ENCODE peak calls at places on chromosomes 2 and 18, in ten cellular contexts. A, B, Z, C, X, D, K, N, I and H are unnamed samples.

GRCh38 chr2:22807876-22808275 is 577.1 kb upstream of the KLHL29 start:
- DNase-seq in A (no peak), B (no peak), Z (no peak), C (no peak), X (no peak), D (no peak), K (no peak), N (no peak), I (peak), H (no peak)

GRCh38 chr2:43274055-43274454 is 47.6 kb upstream of the ZFP36L2 start:
- DNase-seq in A (no peak), B (no peak), Z (no peak), C (no peak), X (no peak), D (no peak), K (no peak), N (no peak), I (no peak), H (no peak)

GRCh38 chr2:133982231-133982630 is 271.6 kb upstream of the MGAT5 start:
- DNase-seq in A (no peak), B (no peak), Z (no peak), C (peak), X (no peak), D (no peak), K (no peak), N (no peak), I (no peak), H (no peak)

GRCh38 chr2:237909075-237909695 is 49.8 kb downstream of the RAMP1 start:
- DNase-seq in A (no peak), B (no peak), Z (no peak), C (no peak), X (no peak), D (no peak), K (no peak), N (no peak), I (no peak), H (no peak)

GRCh38 chr18:13657974-13658373 is 68.4 kb downstream of the FAM210A start:
- DNase-seq in A (no peak), B (no peak), Z (no peak), C (no peak), X (no peak), D (no peak), K (no peak), N (no peak), I (no peak), H (no peak)

GRCh38 chr2:106631281-106631680 is 144.1 kb downstream of the CD8B2 start:
- DNase-seq in A (no peak), B (no peak), Z (no peak), C (no peak), X (no peak), D (no peak), K (no peak), N (no peak), I (no peak), H (no peak)

GRCh38 chr18:37322497-37323035 is 243.0 kb downstream of the CELF4 start:
- DNase-seq in A (no peak), B (peak), Z (no peak), C (peak), X (peak), D (no peak), K (no peak), N (peak), I (no peak), H (peak)

GRCh38 chr18:6509417-6510198 is 94.9 kb upstream of the L3MBTL4 start:
- DNase-seq in A (no peak), B (peak), Z (no peak), C (no peak), X (no peak), D (no peak), K (no peak), N (peak), I (peak), H (no peak)

GRCh38 chr2:24017711-24018110 is 7.8 kb downstream of the MFSD2B start:
- DNase-seq in A (no peak), B (no peak), Z (no peak), C (no peak), X (no peak), D (no peak), K (no peak), N (no peak), I (no peak), H (no peak)

GRCh38 chr2:75424936-75425619 is 135.7 kb downstream of the EVA1A start:
- DNase-seq in A (no peak), B (peak), Z (no peak), C (no peak), X (peak), D (no peak), K (no peak), N (peak), I (peak), H (no peak)

GRCh38 chr18:73043231-73044000 is 175.6 kb upstream of the NETO1 start:
- DNase-seq in A (no peak), B (no peak), Z (no peak), C (no peak), X (no peak), D (no peak), K (no peak), N (no peak), I (no peak), H (no peak)

GRCh38 chr2:90207454-90208058 is 1516.1 kb downstream of the RPIA start:
- DNase-seq in A (no peak), B (peak), Z (no peak), C (no peak), X (no peak), D (no peak), K (no peak), N (no peak), I (no peak), H (peak)

GRCh38 chr18:37873416-37873815 is 307.8 kb upstream of the CELF4 start:
- DNase-seq in A (no peak), B (no peak), Z (no peak), C (no peak), X (no peak), D (no peak), K (no peak), N (no peak), I (no peak), H (no peak)

GRCh38 chr2:33059452-33060156 is 112.9 kb downstream of the LTBP1 start:
- DNase-seq in A (no peak), B (no peak), Z (no peak), C (no peak), X (peak), D (no peak), K (no peak), N (peak), I (no peak), H (no peak)

GRCh38 chr2:240601831-240602160 is 15.3 kb downstream of the CAPN10 start:
- DNase-seq in A (peak), B (no peak), Z (no peak), C (no peak), X (no peak), D (no peak), K (no peak), N (no peak), I (no peak), H (no peak)

GRCh38 chr2:58063641-58064040 is 17.0 kb downstream of the VRK2 start:
- DNase-seq in A (no peak), B (peak), Z (no peak), C (no peak), X (peak), D (peak), K (no peak), N (peak), I (peak), H (peak)

GRCh38 chr2:159880729-159881128 is 82.7 kb upstream of the CD302 start:
- DNase-seq in A (no peak), B (no peak), Z (no peak), C (no peak), X (no peak), D (no peak), K (no peak), N (no peak), I (no peak), H (no peak)

GRCh38 chr2:176471949-176472348 is 202.7 kb downstream of the MTX2 start:
- DNase-seq in A (no peak), B (no peak), Z (no peak), C (no peak), X (no peak), D (no peak), K (no peak), N (no peak), I (no peak), H (no peak)

GRCh38 chr2:235494716-235495372 is 1.0 kb downstream of the AGAP1 start:
- DNase-seq in A (peak), B (no peak), Z (peak), C (no peak), X (peak), D (no peak), K (no peak), N (peak), I (peak), H (peak)

GRCh38 chr2:70474266-70474848 is 79.3 kb downstream of the TGFA start:
- DNase-seq in A (no peak), B (no peak), Z (no peak), C (no peak), X (no peak), D (no peak), K (no peak), N (no peak), I (no peak), H (no peak)
- H3K4me3 ChIP-seq in A (no peak), B (no peak), Z (no peak), C (no peak), X (no peak), D (no peak), K (no peak), N (no peak), I (no peak), H (no peak)

GRCh38 chr18:51028201-51028805 is 1.7 kb upstream of the SMAD4 start:
- DNase-seq in A (no peak), B (peak), Z (no peak), C (peak), X (no peak), D (no peak), K (no peak), N (peak), I (no peak), H (peak)
- TF ChIP-seq CTCF in A (no peak), B (no peak), Z (no peak), C (no peak), X (no peak), D (no peak), K (no peak), N (peak), I (no peak), H (no peak)

GRCh38 chr2:3468296-3468988 is 50.9 kb downstream of the ADI1 start:
- DNase-seq in A (peak), B (no peak), Z (no peak), C (no peak), X (no peak), D (no peak), K (no peak), N (no peak), I (no peak), H (no peak)

GRCh38 chr2:3470856-3471737 is 48.2 kb downstream of the ADI1 start:
- DNase-seq in A (peak), B (no peak), Z (no peak), C (no peak), X (peak), D (no peak), K (peak), N (no peak), I (no peak), H (no peak)

GRCh38 chr2:3469486-3469885 is 49.8 kb downstream of the ADI1 start:
- DNase-seq in A (peak), B (no peak), Z (no peak), C (no peak), X (no peak), D (no peak), K (peak), N (no peak), I (no peak), H (no peak)

GRCh38 chr2:3472296-3472695 is 47.0 kb downstream of the ADI1 start:
- DNase-seq in A (peak), B (no peak), Z (no peak), C (no peak), X (no peak), D (no peak), K (peak), N (no peak), I (no peak), H (no peak)

DNA sequence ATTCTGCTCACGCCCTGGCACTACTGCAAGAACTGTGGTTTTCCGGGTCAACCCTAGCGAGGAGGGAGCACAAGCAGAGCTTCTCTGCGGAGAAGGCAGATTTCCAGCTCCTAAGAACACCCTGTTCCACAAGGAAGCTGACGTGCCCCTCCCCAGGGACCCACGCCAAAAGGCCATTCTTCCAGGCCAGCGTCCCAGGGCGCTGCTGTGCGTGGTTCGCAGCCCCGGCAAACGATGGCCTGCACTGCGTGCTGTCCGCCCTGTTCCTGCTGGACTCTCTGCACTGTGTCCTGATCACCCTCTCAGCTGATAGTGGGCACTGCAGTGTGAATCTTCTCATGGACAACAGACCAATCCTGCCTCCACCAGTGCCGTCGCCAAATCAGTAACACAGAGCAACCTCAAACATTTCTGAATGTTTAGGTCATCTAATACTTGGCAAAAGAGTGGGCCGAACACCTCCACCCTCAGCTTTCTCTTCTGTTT is 49.1 kb downstream of the ADI1 start:
- DNase-seq in A (peak), B (peak), Z (peak), C (no peak), X (peak), D (peak), K (peak), N (peak), I (peak), H (peak)
- H3K4me3 ChIP-seq in A (no peak), B (no peak), Z (no peak), C (no peak), X (no peak), D (no peak), K (peak), N (no peak), I (no peak), H (no peak)

GRCh38 chr18:59070181-59070912 is 69.3 kb upstream of the SEC11C start:
- DNase-seq in A (peak), B (peak), Z (peak), C (peak), X (peak), D (no peak), K (peak), N (peak), I (peak), H (peak)

GRCh38 chr18:59068672-59069071 is 71.0 kb upstream of the SEC11C start:
- DNase-seq in A (no peak), B (no peak), Z (no peak), C (no peak), X (no peak), D (no peak), K (no peak), N (no peak), I (no peak), H (no peak)

GRCh38 chr18:59063912-59064311 is 75.8 kb upstream of the SEC11C start:
- DNase-seq in A (no peak), B (no peak), Z (no peak), C (no peak), X (no peak), D (no peak), K (no peak), N (no peak), I (no peak), H (no peak)

GRCh38 chr18:59065684-59066083 is 74.0 kb upstream of the SEC11C start:
- DNase-seq in A (no peak), B (peak), Z (no peak), C (no peak), X (no peak), D (no peak), K (no peak), N (no peak), I (no peak), H (peak)

GRCh38 chr18:59067873-59068272 is 71.8 kb upstream of the SEC11C start:
- DNase-seq in A (no peak), B (peak), Z (no peak), C (peak), X (peak), D (no peak), K (no peak), N (peak), I (no peak), H (peak)
- TF ChIP-seq CTCF in A (peak), B (peak), Z (peak), C (no peak), X (peak), D (peak), K (peak), N (peak), I (peak), H (peak)

GRCh38 chr2:37228788-37229187 is 2.6 kb downstream of the CEBPZ start:
- DNase-seq in A (no peak), B (no peak), Z (no peak), C (no peak), X (no peak), D (no peak), K (no peak), N (no peak), I (no peak), H (no peak)

GRCh38 chr2:37223131-37223530 is 8.3 kb downstream of the CEBPZ start:
- DNase-seq in A (no peak), B (no peak), Z (no peak), C (no peak), X (no peak), D (no peak), K (no peak), N (no peak), I (no peak), H (no peak)

GRCh38 chr2:37224063-37224462 is 7.3 kb downstream of the CEBPZ start:
- DNase-seq in A (no peak), B (no peak), Z (no peak), C (no peak), X (no peak), D (no peak), K (no peak), N (no peak), I (no peak), H (peak)

GRCh38 chr2:37230581-37230980 is 815 bp downstream of the CEBPZ start:
- DNase-seq in A (no peak), B (peak), Z (no peak), C (peak), X (peak), D (no peak), K (no peak), N (no peak), I (peak), H (peak)

GRCh38 chr2:37226863-37227262 is 4.5 kb downstream of the CEBPZ start:
- DNase-seq in A (no peak), B (no peak), Z (no peak), C (no peak), X (no peak), D (no peak), K (no peak), N (no peak), I (no peak), H (no peak)
- H3K4me3 ChIP-seq in A (no peak), B (no peak), Z (no peak), C (no peak), X (no peak), D (no peak), K (no peak), N (no peak), I (no peak), H (no peak)

GRCh38 chr18:75638597-75639467 is 211.3 kb upstream of the SMIM21 start:
- DNase-seq in A (no peak), B (no peak), Z (peak), C (no peak), X (peak), D (peak), K (peak), N (peak), I (no peak), H (no peak)
- TF ChIP-seq CTCF in A (no peak), B (no peak), Z (no peak), C (no peak), X (no peak), D (no peak), K (no peak), N (no peak), I (no peak), H (no peak)